ENCODE peak calls at places on chromosomes 5 and 9, in five cellular contexts. R is central memory CD4-positive, alpha-beta T cell; A is endothelial cell of umbilical vein; Z is upper lobe of right lung; F is NCI-H69. J is an unnamed sample.
A peak's percentile ranks its signal among the peaks of the same experiment; 100 is the strongest.

GRCh38 chr5:55864606-55865541 is 13.7 kb downstream of the IL31RA start:
- DNase-seq in A (no peak), F (no peak), Z (no peak), R (no peak), J (no peak)

GRCh38 chr5:149500922-149501582 is 50.2 kb downstream of the CSNK1A1 start:
- DNase-seq in A (no peak), Z (no peak), F (no peak), R (no peak), J (no peak)

GRCh38 chr9:31290731-31291130 is 1093.7 kb upstream of the ACO1 start:
- DNase-seq in A (no peak), Z (no peak), R (no peak), F (no peak), J (no peak)

GRCh38 chr5:157059093-157059539 is at the start of gene HAVCR1:
- DNase-seq in R (no peak), Z (no peak), F (no peak), A (no peak), J (no peak)

GRCh38 chr5:98314262-98314661 is 459.2 kb upstream of the RGMB start:
- DNase-seq in F (no peak), Z (no peak), A (peak; percentile 68), R (no peak), J (no peak)

GRCh38 chr9:11312976-11313375 is 700.2 kb upstream of the PTPRD start:
- DNase-seq in A (no peak), R (no peak), F (peak; percentile 11), Z (no peak), J (no peak)

GRCh38 chr9:135504262-135505229 is 4.1 kb downstream of the MRPS2 start:
- DNase-seq in R (peak; percentile 23), F (peak; percentile 66), Z (peak; percentile 76), A (peak; percentile 39), J (peak; percentile 59)

GRCh38 chr9:128554155-128554862 is 1.9 kb downstream of the SPTAN1 start:
- DNase-seq in F (no peak), Z (no peak), A (peak; percentile 64), R (peak; percentile 19), J (peak; percentile 37)

GRCh38 chr9:124238546-124239140 is 19.1 kb upstream of the NEK6 start:
- DNase-seq in Z (peak; percentile 21), R (peak; percentile 39), A (no peak), F (no peak), J (no peak)

GRCh38 chr5:162558120-162558519 is 490.5 kb downstream of the GABRG2 start:
- DNase-seq in A (no peak), R (no peak), F (no peak), Z (no peak), J (no peak)

GRCh38 chr9:87824216-87824875 is 58.3 kb upstream of the SPATA31E1 start:
- DNase-seq in F (no peak), A (no peak), R (no peak), Z (no peak), J (no peak)

GRCh38 chr5:109121225-109121624 is 288.5 kb downstream of the PJA2 start:
- DNase-seq in Z (no peak), A (no peak), F (no peak), R (no peak), J (no peak)

GRCh38 chr5:179371681-179372675 is 26.7 kb upstream of the ADAMTS2 start:
- DNase-seq in R (no peak), F (peak; percentile 7), A (no peak), Z (peak; percentile 55), J (no peak)

GRCh38 chr9:79362100-79363081 is 209.4 kb upstream of the TLE4 start:
- DNase-seq in Z (no peak), R (no peak), F (peak; percentile 98), A (peak; percentile 3), J (no peak)

GRCh38 chr5:146283344-146283761 is 55.3 kb upstream of the POU4F3 start:
- DNase-seq in A (peak; percentile 73), R (no peak), Z (no peak), F (no peak), J (no peak)

GRCh38 chr9:16809912-16810610 is 60.4 kb downstream of the BNC2 start:
- DNase-seq in Z (no peak), F (peak; percentile 99), A (no peak), R (no peak), J (no peak)

GRCh38 chr9:136089697-136090045 is 5.4 kb downstream of the NACC2 start:
- DNase-seq in F (peak; percentile 59), Z (no peak), R (no peak), A (peak; percentile 53), J (no peak)

GRCh38 chr5:116557669-116558271 is 16.9 kb downstream of the SEMA6A start:
- DNase-seq in F (peak; percentile 76), Z (no peak), A (peak; percentile 29), R (no peak), J (peak; percentile 36)

GRCh38 chr5:31218978-31219377 is 25.5 kb downstream of the CDH6 start:
- DNase-seq in A (no peak), Z (no peak), R (no peak), F (peak; percentile 24), J (no peak)

J was measured in cerebellum.